ENCODE peak calls at places on chromosomes 2 and 18, in nine cellular contexts. One of them, this sample, is unnamed.

GRCh38 chr18:7760967-7761946 is 194.1 kb downstream of the PTPRM start:
- DNase-seq in A549: peak
- DNase-seq in nephron progenitor cell: no peak
- DNase-seq in cardiac septum: no peak
- DNase-seq in GM23338: no peak
- DNase-seq in ACHN: no peak
- DNase-seq in glutamatergic neuron: no peak
- DNase-seq in aorta: no peak
- DNase-seq in cardiac muscle cell: peak
- DNase-seq in this sample: no peak

GRCh38 chr18:37565138-37565984 is at the start of gene CELF4:
- DNase-seq in A549: no peak
- DNase-seq in nephron progenitor cell: peak
- DNase-seq in cardiac septum: no peak
- DNase-seq in GM23338: peak
- DNase-seq in ACHN: peak
- DNase-seq in glutamatergic neuron: peak
- DNase-seq in aorta: no peak
- DNase-seq in cardiac muscle cell: no peak
- DNase-seq in this sample: no peak

GRCh38 chr2:72139871-72140620 is 7.6 kb downstream of the CYP26B1 start:
- DNase-seq in A549: no peak
- DNase-seq in nephron progenitor cell: no peak
- DNase-seq in cardiac septum: peak
- DNase-seq in GM23338: no peak
- DNase-seq in ACHN: no peak
- DNase-seq in glutamatergic neuron: no peak
- DNase-seq in aorta: peak
- DNase-seq in cardiac muscle cell: no peak
- DNase-seq in this sample: no peak

GRCh38 chr2:176583530-176584101 is 314.4 kb downstream of the MTX2 start:
- DNase-seq in A549: no peak
- DNase-seq in nephron progenitor cell: no peak
- DNase-seq in cardiac septum: no peak
- DNase-seq in GM23338: no peak
- DNase-seq in ACHN: peak
- DNase-seq in glutamatergic neuron: no peak
- DNase-seq in aorta: no peak
- DNase-seq in cardiac muscle cell: no peak
- DNase-seq in this sample: no peak

GRCh38 chr2:4725618-4726017 is 966.6 kb upstream of the SOX11 start:
- DNase-seq in A549: no peak
- DNase-seq in nephron progenitor cell: no peak
- DNase-seq in cardiac septum: no peak
- DNase-seq in GM23338: no peak
- DNase-seq in ACHN: no peak
- DNase-seq in glutamatergic neuron: no peak
- DNase-seq in aorta: no peak
- DNase-seq in cardiac muscle cell: no peak
- DNase-seq in this sample: no peak

GRCh38 chr2:39666489-39667141 is 898 bp downstream of the TMEM178A start:
- DNase-seq in A549: peak
- DNase-seq in nephron progenitor cell: peak
- DNase-seq in cardiac septum: no peak
- DNase-seq in GM23338: peak
- DNase-seq in ACHN: no peak
- DNase-seq in glutamatergic neuron: peak
- DNase-seq in aorta: no peak
- DNase-seq in cardiac muscle cell: no peak
- DNase-seq in this sample: no peak

GRCh38 chr2:37890893-37891495 is 34.1 kb upstream of the RMDN2 start:
- DNase-seq in A549: peak
- DNase-seq in nephron progenitor cell: peak
- DNase-seq in cardiac septum: peak
- DNase-seq in GM23338: peak
- DNase-seq in ACHN: peak
- DNase-seq in glutamatergic neuron: peak
- DNase-seq in aorta: peak
- DNase-seq in cardiac muscle cell: peak
- DNase-seq in this sample: peak

GRCh38 chr2:146481629-146482028 is 1363.2 kb upstream of the ACVR2A start:
- DNase-seq in A549: no peak
- DNase-seq in nephron progenitor cell: no peak
- DNase-seq in cardiac septum: no peak
- DNase-seq in GM23338: no peak
- DNase-seq in ACHN: peak
- DNase-seq in glutamatergic neuron: no peak
- DNase-seq in aorta: no peak
- DNase-seq in cardiac muscle cell: peak
- DNase-seq in this sample: no peak

GRCh38 chr2:190342601-190343000 is 788 bp upstream of the INPP1 start:
- DNase-seq in A549: no peak
- DNase-seq in nephron progenitor cell: no peak
- DNase-seq in cardiac septum: no peak
- DNase-seq in GM23338: no peak
- DNase-seq in ACHN: no peak
- DNase-seq in glutamatergic neuron: no peak
- DNase-seq in aorta: no peak
- DNase-seq in cardiac muscle cell: no peak
- DNase-seq in this sample: peak

GRCh38 chr2:112026509-112026908 is 28.6 kb upstream of the TMEM87B start:
- DNase-seq in A549: no peak
- DNase-seq in nephron progenitor cell: no peak
- DNase-seq in cardiac septum: no peak
- DNase-seq in GM23338: no peak
- DNase-seq in ACHN: no peak
- DNase-seq in glutamatergic neuron: no peak
- DNase-seq in aorta: no peak
- DNase-seq in cardiac muscle cell: peak
- DNase-seq in this sample: peak

GRCh38 chr18:21315741-21316187 is 73.7 kb downstream of the GREB1L start:
- DNase-seq in A549: no peak
- DNase-seq in nephron progenitor cell: peak
- DNase-seq in cardiac septum: no peak
- DNase-seq in GM23338: peak
- DNase-seq in ACHN: no peak
- DNase-seq in glutamatergic neuron: no peak
- DNase-seq in aorta: no peak
- DNase-seq in cardiac muscle cell: no peak
- DNase-seq in this sample: peak

GRCh38 chr2:181313845-181314244 is 143.3 kb upstream of the ITGA4 start:
- DNase-seq in A549: no peak
- DNase-seq in nephron progenitor cell: no peak
- DNase-seq in cardiac septum: no peak
- DNase-seq in GM23338: no peak
- DNase-seq in ACHN: no peak
- DNase-seq in glutamatergic neuron: no peak
- DNase-seq in aorta: no peak
- DNase-seq in cardiac muscle cell: no peak
- DNase-seq in this sample: no peak

GRCh38 chr2:163255086-163255485 is 416.5 kb upstream of the KCNH7 start:
- DNase-seq in A549: no peak
- DNase-seq in nephron progenitor cell: no peak
- DNase-seq in cardiac septum: no peak
- DNase-seq in GM23338: no peak
- DNase-seq in ACHN: no peak
- DNase-seq in glutamatergic neuron: no peak
- DNase-seq in aorta: no peak
- DNase-seq in cardiac muscle cell: no peak
- DNase-seq in this sample: no peak

GRCh38 chr2:176081451-176081992 is 2.2 kb downstream of the EVX2 start:
- DNase-seq in A549: no peak
- DNase-seq in nephron progenitor cell: no peak
- DNase-seq in cardiac septum: no peak
- DNase-seq in GM23338: no peak
- DNase-seq in ACHN: no peak
- DNase-seq in glutamatergic neuron: no peak
- DNase-seq in aorta: no peak
- DNase-seq in cardiac muscle cell: no peak
- DNase-seq in this sample: no peak

GRCh38 chr2:119196301-119197124 is 27.1 kb upstream of the STEAP3 start:
- DNase-seq in A549: no peak
- DNase-seq in nephron progenitor cell: no peak
- DNase-seq in cardiac septum: no peak
- DNase-seq in GM23338: peak
- DNase-seq in ACHN: no peak
- DNase-seq in glutamatergic neuron: no peak
- DNase-seq in aorta: no peak
- DNase-seq in cardiac muscle cell: peak
- DNase-seq in this sample: no peak

GRCh38 chr2:75602724-75603342 is 42.1 kb upstream of the EVA1A start:
- DNase-seq in A549: no peak
- DNase-seq in nephron progenitor cell: no peak
- DNase-seq in cardiac septum: no peak
- DNase-seq in GM23338: no peak
- DNase-seq in ACHN: peak
- DNase-seq in glutamatergic neuron: no peak
- DNase-seq in aorta: no peak
- DNase-seq in cardiac muscle cell: peak
- DNase-seq in this sample: no peak

GRCh38 chr2:158464426-158465281 is 7.9 kb downstream of the PKP4 start:
- DNase-seq in A549: peak
- DNase-seq in nephron progenitor cell: no peak
- DNase-seq in cardiac septum: no peak
- DNase-seq in GM23338: peak
- DNase-seq in ACHN: peak
- DNase-seq in glutamatergic neuron: no peak
- DNase-seq in aorta: no peak
- DNase-seq in cardiac muscle cell: peak
- DNase-seq in this sample: peak

GRCh38 chr18:36402765-36403396 is 105.4 kb downstream of the FHOD3 start:
- DNase-seq in A549: no peak
- DNase-seq in nephron progenitor cell: no peak
- DNase-seq in cardiac septum: no peak
- DNase-seq in GM23338: peak
- DNase-seq in ACHN: no peak
- DNase-seq in glutamatergic neuron: no peak
- DNase-seq in aorta: peak
- DNase-seq in cardiac muscle cell: peak
- DNase-seq in this sample: no peak

GRCh38 chr18:48949606-48950535 is 894 bp downstream of the SMAD7 start:
- DNase-seq in A549: no peak
- DNase-seq in nephron progenitor cell: peak
- DNase-seq in cardiac septum: no peak
- DNase-seq in GM23338: peak
- DNase-seq in ACHN: peak
- DNase-seq in glutamatergic neuron: peak
- DNase-seq in aorta: no peak
- DNase-seq in cardiac muscle cell: peak
- DNase-seq in this sample: peak

GRCh38 chr18:23066504-23067039 is 68.7 kb upstream of the CABLES1 start:
- DNase-seq in A549: no peak
- DNase-seq in nephron progenitor cell: no peak
- DNase-seq in cardiac septum: no peak
- DNase-seq in GM23338: no peak
- DNase-seq in ACHN: no peak
- DNase-seq in glutamatergic neuron: peak
- DNase-seq in aorta: no peak
- DNase-seq in cardiac muscle cell: no peak
- DNase-seq in this sample: no peak

GRCh38 chr2:19607931-19608762 is 249.7 kb upstream of the OSR1 start:
- DNase-seq in A549: peak
- DNase-seq in nephron progenitor cell: no peak
- DNase-seq in cardiac septum: no peak
- DNase-seq in GM23338: no peak
- DNase-seq in ACHN: peak
- DNase-seq in glutamatergic neuron: no peak
- DNase-seq in aorta: no peak
- DNase-seq in cardiac muscle cell: peak
- DNase-seq in this sample: no peak